ENCODE peak calls at places on chromosomes 4 and X, in seven cellular contexts. One of them, this sample, is unnamed.

GRCh38 chr4:134215636-134216340 is 14.2 kb upstream of the PABPC4L start:
- DNase-seq in A549: no peak
- DNase-seq in activated CD8-positive, alpha-beta memory T cell treated with anti-CD3 and anti-CD28 coated beads for 48 hours: no peak
- DNase-seq in esophagus muscularis mucosa: no peak
- DNase-seq in Right ventricle myocardium superior: no peak
- DNase-seq in cerebellar cortex: no peak
- DNase-seq in HS-5: no peak
- DNase-seq in this sample: no peak

GRCh38 chr4:170662250-170662649 is 572.5 kb upstream of the AADAT start:
- DNase-seq in A549: no peak
- DNase-seq in activated CD8-positive, alpha-beta memory T cell treated with anti-CD3 and anti-CD28 coated beads for 48 hours: no peak
- DNase-seq in esophagus muscularis mucosa: no peak
- DNase-seq in Right ventricle myocardium superior: no peak
- DNase-seq in cerebellar cortex: no peak
- DNase-seq in HS-5: no peak
- DNase-seq in this sample: no peak

GRCh38 chr4:7190668-7191545 is 1.4 kb upstream of the SORCS2 start:
- DNase-seq in A549: no peak
- DNase-seq in activated CD8-positive, alpha-beta memory T cell treated with anti-CD3 and anti-CD28 coated beads for 48 hours: no peak
- DNase-seq in esophagus muscularis mucosa: no peak
- DNase-seq in Right ventricle myocardium superior: no peak
- DNase-seq in cerebellar cortex: no peak
- DNase-seq in HS-5: no peak
- DNase-seq in this sample: no peak

GRCh38 chr4:4761128-4761991 is 98.1 kb upstream of the MSX1 start:
- DNase-seq in A549: no peak
- DNase-seq in activated CD8-positive, alpha-beta memory T cell treated with anti-CD3 and anti-CD28 coated beads for 48 hours: no peak
- DNase-seq in esophagus muscularis mucosa: no peak
- DNase-seq in Right ventricle myocardium superior: no peak
- DNase-seq in cerebellar cortex: peak
- DNase-seq in HS-5: no peak
- DNase-seq in this sample: no peak

GRCh38 chr4:56757270-56757746 is 64.2 kb downstream of the SPINK2 start:
- DNase-seq in A549: no peak
- DNase-seq in activated CD8-positive, alpha-beta memory T cell treated with anti-CD3 and anti-CD28 coated beads for 48 hours: no peak
- DNase-seq in esophagus muscularis mucosa: no peak
- DNase-seq in Right ventricle myocardium superior: no peak
- DNase-seq in cerebellar cortex: no peak
- DNase-seq in HS-5: peak
- DNase-seq in this sample: no peak

GRCh38 chr4:127616898-127617297 is 15.9 kb upstream of the INTU start:
- DNase-seq in A549: no peak
- DNase-seq in activated CD8-positive, alpha-beta memory T cell treated with anti-CD3 and anti-CD28 coated beads for 48 hours: no peak
- DNase-seq in esophagus muscularis mucosa: no peak
- DNase-seq in Right ventricle myocardium superior: no peak
- DNase-seq in cerebellar cortex: no peak
- DNase-seq in HS-5: no peak
- DNase-seq in this sample: no peak

GRCh38 chr4:102819588-102820365 is 7.6 kb downstream of the UBE2D3 start:
- DNase-seq in A549: no peak
- DNase-seq in activated CD8-positive, alpha-beta memory T cell treated with anti-CD3 and anti-CD28 coated beads for 48 hours: no peak
- DNase-seq in esophagus muscularis mucosa: no peak
- DNase-seq in Right ventricle myocardium superior: no peak
- DNase-seq in cerebellar cortex: no peak
- DNase-seq in HS-5: no peak
- DNase-seq in this sample: no peak

GRCh38 chr4:3746701-3747581 is 19.2 kb upstream of the ADRA2C start:
- DNase-seq in A549: peak
- DNase-seq in activated CD8-positive, alpha-beta memory T cell treated with anti-CD3 and anti-CD28 coated beads for 48 hours: no peak
- DNase-seq in esophagus muscularis mucosa: no peak
- DNase-seq in Right ventricle myocardium superior: no peak
- DNase-seq in cerebellar cortex: peak
- DNase-seq in HS-5: no peak
- DNase-seq in this sample: no peak

GRCh38 chr4:42568610-42569207 is 88.2 kb downstream of the ATP8A1 start:
- DNase-seq in A549: peak
- DNase-seq in activated CD8-positive, alpha-beta memory T cell treated with anti-CD3 and anti-CD28 coated beads for 48 hours: no peak
- DNase-seq in esophagus muscularis mucosa: no peak
- DNase-seq in Right ventricle myocardium superior: no peak
- DNase-seq in cerebellar cortex: peak
- DNase-seq in HS-5: peak
- DNase-seq in this sample: peak

GRCh38 chrX:112628288-112628687 is 51.5 kb downstream of the LHFPL1 start:
- DNase-seq in A549: no peak
- DNase-seq in activated CD8-positive, alpha-beta memory T cell treated with anti-CD3 and anti-CD28 coated beads for 48 hours: no peak
- DNase-seq in esophagus muscularis mucosa: no peak
- DNase-seq in Right ventricle myocardium superior: no peak
- DNase-seq in cerebellar cortex: no peak
- DNase-seq in HS-5: no peak
- DNase-seq in this sample: no peak

GRCh38 chrX:154797006-154797405 is 8.3 kb downstream of the MPP1 start:
- DNase-seq in A549: no peak
- DNase-seq in activated CD8-positive, alpha-beta memory T cell treated with anti-CD3 and anti-CD28 coated beads for 48 hours: no peak
- DNase-seq in esophagus muscularis mucosa: no peak
- DNase-seq in Right ventricle myocardium superior: no peak
- DNase-seq in cerebellar cortex: no peak
- DNase-seq in HS-5: no peak
- DNase-seq in this sample: no peak

GRCh38 chrX:132444936-132445335 is 43.9 kb downstream of the MBNL3 start:
- DNase-seq in A549: no peak
- DNase-seq in activated CD8-positive, alpha-beta memory T cell treated with anti-CD3 and anti-CD28 coated beads for 48 hours: no peak
- DNase-seq in esophagus muscularis mucosa: no peak
- DNase-seq in Right ventricle myocardium superior: no peak
- DNase-seq in cerebellar cortex: no peak
- DNase-seq in HS-5: no peak
- DNase-seq in this sample: no peak

GRCh38 chr4:81491943-81492342 is 20.2 kb upstream of the RASGEF1B start:
- DNase-seq in A549: no peak
- DNase-seq in activated CD8-positive, alpha-beta memory T cell treated with anti-CD3 and anti-CD28 coated beads for 48 hours: no peak
- DNase-seq in esophagus muscularis mucosa: no peak
- DNase-seq in Right ventricle myocardium superior: no peak
- DNase-seq in cerebellar cortex: no peak
- DNase-seq in HS-5: no peak
- DNase-seq in this sample: no peak

GRCh38 chr4:23060776-23061175 is 368.0 kb downstream of the GBA3 start:
- DNase-seq in A549: no peak
- DNase-seq in activated CD8-positive, alpha-beta memory T cell treated with anti-CD3 and anti-CD28 coated beads for 48 hours: no peak
- DNase-seq in esophagus muscularis mucosa: no peak
- DNase-seq in Right ventricle myocardium superior: no peak
- DNase-seq in cerebellar cortex: peak
- DNase-seq in HS-5: no peak
- DNase-seq in this sample: no peak

GRCh38 chrX:104108955-104109354 is 3.4 kb upstream of the ZCCHC18 start:
- DNase-seq in A549: no peak
- DNase-seq in activated CD8-positive, alpha-beta memory T cell treated with anti-CD3 and anti-CD28 coated beads for 48 hours: no peak
- DNase-seq in esophagus muscularis mucosa: no peak
- DNase-seq in Right ventricle myocardium superior: no peak
- DNase-seq in cerebellar cortex: no peak
- DNase-seq in HS-5: no peak
- DNase-seq in this sample: no peak

GRCh38 chr4:143186202-143186601 is 1.5 kb downstream of the USP38 start:
- DNase-seq in A549: no peak
- DNase-seq in activated CD8-positive, alpha-beta memory T cell treated with anti-CD3 and anti-CD28 coated beads for 48 hours: no peak
- DNase-seq in esophagus muscularis mucosa: no peak
- DNase-seq in Right ventricle myocardium superior: no peak
- DNase-seq in cerebellar cortex: no peak
- DNase-seq in HS-5: no peak
- DNase-seq in this sample: no peak